ENCODE peak calls at places on chromosome X, in seven cellular contexts. I is activated CD4-positive, CD25-positive, alpha-beta regulatory T cell treated with anti-CD3 and anti-CD28 coated beads, Interleukin-2, amount 50 U/mL, for 72 hours; V is NCI-H1092; J is activated naive CD8-positive, alpha-beta T cell treated with anti-CD3 and anti-CD28 coated beads, Interleukin-2, amount 10 ng/mL, durations not matched to agents 7 days and 5 days; B is smooth muscle cell of the brain vasculature; U is stimulated activated CD8-positive, alpha-beta memory T cell treated with anti-CD3 and anti-CD28 coated beads, Interleukin-7, amount 100 ng/mL, for 24 hours; A is activated CD4-positive, alpha-beta T cell treated with anti-CD3 and anti-CD28 coated beads, Interleukin-2, amount 50 U/mL, for 48 hours. F is an unnamed sample.

GRCh38 chrX:32448320-32448719 is 763.0 kb downstream of the DMD start:
- DNase-seq in I (no peak), V (no peak), J (no peak), B (no peak), U (no peak), A (no peak), F (peak)

GRCh38 chrX:42565739-42566138 is 212.2 kb downstream of the PPP1R2C start:
- DNase-seq in I (no peak), V (no peak), J (no peak), B (no peak), U (no peak), A (no peak), F (no peak)

GRCh38 chrX:39749728-39750127 is 348.0 kb downstream of the BCOR start:
- DNase-seq in I (no peak), V (no peak), J (no peak), B (no peak), U (no peak), A (no peak), F (no peak)

GRCh38 chrX:15750611-15751159 is 12.6 kb downstream of the CA5B start:
- DNase-seq in I (no peak), V (no peak), J (peak), B (no peak), U (no peak), A (no peak), F (no peak)

GRCh38 chrX:80335062-80335830 is 85.0 kb upstream of the TENT5D start:
- DNase-seq in I (no peak), V (no peak), J (no peak), B (no peak), U (no peak), A (peak), F (no peak)

GRCh38 chrX:133414399-133415275 is 652 bp downstream of the GPC4 start:
- DNase-seq in I (no peak), V (no peak), J (peak), B (no peak), U (no peak), A (peak), F (no peak)

GRCh38 chrX:35842657-35843056 is 44.5 kb downstream of the MAGEB16 start:
- DNase-seq in I (no peak), V (no peak), J (no peak), B (no peak), U (no peak), A (no peak), F (no peak)

GRCh38 chrX:58025979-58026378 is 115.7 kb upstream of the ZXDA start:
- DNase-seq in I (no peak), V (peak), J (no peak), B (no peak), U (no peak), A (peak), F (peak)

GRCh38 chrX:9033989-9034388 is at the start of gene FAM9B:
- DNase-seq in I (no peak), V (no peak), J (no peak), B (no peak), U (no peak), A (no peak), F (no peak)

GRCh38 chrX:1932231-1932630 is 317.4 kb downstream of the ASMT start:
- DNase-seq in I (no peak), V (no peak), J (no peak), B (no peak), U (no peak), A (no peak), F (peak)

GRCh38 chrX:129495941-129496340 is 27.3 kb downstream of the SMARCA1 start:
- DNase-seq in I (no peak), V (no peak), J (no peak), B (no peak), U (no peak), A (no peak), F (peak)

GRCh38 chrX:74419861-74420193 is 1.5 kb upstream of the SLC16A2 start:
- DNase-seq in I (no peak), V (no peak), J (peak), B (no peak), U (no peak), A (peak), F (no peak)

GRCh38 chrX:97399400-97399799 is 515.7 kb downstream of the RPA4 start:
- DNase-seq in I (no peak), V (no peak), J (no peak), B (no peak), U (no peak), A (no peak), F (peak)

GRCh38 chrX:11254417-11255109 is 38.6 kb upstream of the AMELX start:
- DNase-seq in I (no peak), V (no peak), J (no peak), B (no peak), U (no peak), A (no peak), F (no peak)

GRCh38 chrX:77174680-77175336 is 272.4 kb upstream of the FGF16 start:
- DNase-seq in I (no peak), V (no peak), J (no peak), B (no peak), U (no peak), A (no peak), F (no peak)

GRCh38 chrX:112849010-112849409 is 8.4 kb upstream of the AMOT start:
- DNase-seq in I (no peak), V (no peak), J (no peak), B (no peak), U (no peak), A (no peak), F (no peak)

GRCh38 chrX:134695999-134696398 is 37.7 kb upstream of the PLAC1 start:
- DNase-seq in I (no peak), V (no peak), J (no peak), B (no peak), U (no peak), A (no peak), F (no peak)

GRCh38 chrX:102129473-102129872 is 4.0 kb downstream of the TCEAL2 start:
- DNase-seq in I (no peak), V (no peak), J (no peak), B (no peak), U (no peak), A (no peak), F (peak)

GRCh38 chrX:112527903-112528302 is 151.8 kb downstream of the LHFPL1 start:
- DNase-seq in I (no peak), V (no peak), J (no peak), B (no peak), U (no peak), A (no peak), F (no peak)

GRCh38 chrX:56789518-56790070 is 60.6 kb downstream of the NBDY start:
- DNase-seq in I (no peak), V (no peak), J (no peak), B (no peak), U (no peak), A (no peak), F (no peak)

GRCh38 chrX:38973327-38973726 is 172.1 kb downstream of the MID1IP1 start:
- DNase-seq in I (no peak), V (no peak), J (no peak), B (no peak), U (no peak), A (no peak), F (no peak)

GRCh38 chrX:153926594-153926862 is 464 bp upstream of the ARHGAP4 start:
- DNase-seq in I (no peak), V (no peak), J (no peak), B (no peak), U (no peak), A (no peak), F (no peak)

GRCh38 chrX:109077788-109078187 is 341.4 kb upstream of the IRS4 start:
- DNase-seq in I (no peak), V (no peak), J (no peak), B (no peak), U (no peak), A (no peak), F (no peak)

GRCh38 chrX:121733514-121733913 is 686.1 kb downstream of the GLUD2 start:
- DNase-seq in I (no peak), V (no peak), J (no peak), B (no peak), U (no peak), A (no peak), F (no peak)

GRCh38 chrX:40108959-40109287 is 11.2 kb upstream of the BCOR start:
- DNase-seq in I (peak), V (peak), J (peak), B (no peak), U (no peak), A (peak), F (peak)

GRCh38 chrX:18994713-18995112 is 10.8 kb upstream of the PHKA2 start:
- DNase-seq in I (no peak), V (no peak), J (no peak), B (no peak), U (no peak), A (no peak), F (peak)